ENCODE peak calls at places on chromosome 21, in six cellular contexts. V is IMR-90, E is neuronal stem cell, X is mesendoderm, S is H9, Y is H1. N is an unnamed sample.

GRCh38 chr21:16979574-16979973 is 533.3 kb upstream of the CXADR start:
- DNase-seq in V (no peak), E (no peak), X (no peak), S (no peak), Y (no peak), N (no peak)

GRCh38 chr21:32977216-32977615 is 48.5 kb upstream of the OLIG2 start:
- DNase-seq in V (no peak), E (no peak), X (no peak), S (no peak), Y (no peak), N (no peak)

GRCh38 chr21:43997766-43998742 is 14.1 kb upstream of the TRAPPC10 start:
- DNase-seq in V (no peak), E (no peak), X (no peak), S (no peak), Y (no peak), N (no peak)

GRCh38 chr21:38567577-38568360 is 69.5 kb upstream of the ERG start:
- DNase-seq in V (peak; percentile 6), E (peak; percentile 5), X (peak; percentile 40), S (no peak), Y (no peak), N (peak; percentile 23)

GRCh38 chr21:26072891-26073615 is 97.5 kb downstream of the APP start:
- DNase-seq in V (peak; percentile 87), E (no peak), X (no peak), S (no peak), Y (no peak), N (peak; percentile 85)

GRCh38 chr21:22490044-22490443 is 1491.8 kb downstream of the NCAM2 start:
- DNase-seq in V (no peak), E (no peak), X (no peak), S (no peak), Y (no peak), N (no peak)

GRCh38 chr21:25186278-25186677 is 421.0 kb downstream of the MRPL39 start:
- DNase-seq in V (no peak), E (no peak), X (no peak), S (no peak), Y (no peak), N (no peak)

GRCh38 chr21:18340387-18340942 is 63.1 kb downstream of the TMPRSS15 start:
- DNase-seq in V (no peak), E (no peak), X (no peak), S (no peak), Y (no peak), N (peak; percentile 30)

GRCh38 chr21:33546076-33546475 is 3.2 kb downstream of the SON start:
- DNase-seq in V (no peak), E (no peak), X (no peak), S (no peak), Y (no peak), N (no peak)

GRCh38 chr21:14706712-14707111 is 160.6 kb upstream of the SAMSN1 start:
- DNase-seq in V (no peak), E (no peak), X (no peak), S (no peak), Y (no peak), N (no peak)

GRCh38 chr21:39098696-39099111 is 84.5 kb downstream of the PSMG1 start:
- DNase-seq in V (no peak), E (no peak), X (no peak), S (no peak), Y (no peak), N (no peak)

GRCh38 chr21:21101911-21102310 is 103.7 kb downstream of the NCAM2 start:
- DNase-seq in V (peak; percentile 85), E (peak; percentile 36), X (peak; percentile 79), S (peak; percentile 46), Y (no peak), N (peak; percentile 54)

GRCh38 chr21:17900281-17900989 is 81.3 kb upstream of the C21orf91 start:
- DNase-seq in V (no peak), E (no peak), X (peak; percentile 77), S (peak; percentile 68), Y (peak; percentile 48), N (no peak)

GRCh38 chr21:44300262-44300959 is 558 bp downstream of the PFKL start:
- DNase-seq in V (peak; percentile 19), E (no peak), X (peak; percentile 42), S (no peak), Y (peak; percentile 77), N (peak; percentile 63)

GRCh38 chr21:37367758-37368535 is 1.4 kb downstream of the DYRK1A start:
- DNase-seq in V (peak; percentile 35), E (no peak), X (peak; percentile 69), S (no peak), Y (peak; percentile 61), N (peak; percentile 48)
- H2BK120ac ChIP-seq in V (peak overlapping the region; percentile 70), E (peak overlapping the region; percentile 91), X (peak overlapping the region; percentile 23), S (no peak overlapping the region), Y (no peak overlapping the region), N (peak overlapping the region; percentile 99)

DNA sequence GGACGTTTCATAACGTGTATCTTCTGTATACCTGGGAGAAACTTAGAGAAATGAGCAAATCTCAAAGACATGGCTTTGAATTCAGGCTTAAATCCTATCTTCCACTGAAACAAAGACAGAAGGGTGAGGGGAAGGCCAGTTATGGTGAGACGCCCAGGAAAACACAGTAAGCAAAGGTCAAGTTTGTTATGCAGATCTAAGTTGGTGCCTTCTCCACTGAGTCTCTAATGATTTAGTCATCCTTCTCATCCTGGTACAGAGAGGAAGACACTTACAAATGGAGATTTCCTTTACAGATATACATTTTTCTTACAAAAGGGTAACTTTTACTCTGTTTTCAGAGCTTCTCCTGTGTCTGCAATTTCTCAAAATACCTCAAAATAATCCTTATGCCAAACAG is 64.4 kb downstream of the MAP3K7CL start:
- DNase-seq in V (peak; percentile 39), E (no peak), X (no peak), S (no peak), Y (no peak), N (peak; percentile 65)
- H2AK5ac ChIP-seq in V (peak overlapping the region; percentile 25), E (no peak overlapping the region), X (no peak overlapping the region), S (no peak overlapping the region), Y (no peak overlapping the region), N (no peak overlapping the region)

GRCh38 chr21:42992943-42993712 is 18.8 kb downstream of the PKNOX1 start:
- DNase-seq in V (peak; percentile 57), E (no peak), X (peak; percentile 38), S (no peak), Y (no peak), N (peak; percentile 53)

GRCh38 chr21:42988234-42988965 is 14.0 kb downstream of the PKNOX1 start:
- DNase-seq in V (peak; percentile 82), E (no peak), X (no peak), S (peak; percentile 33), Y (no peak), N (peak; percentile 32)

GRCh38 chr21:42990251-42990650 is 15.9 kb downstream of the PKNOX1 start:
- DNase-seq in V (no peak), E (no peak), X (no peak), S (no peak), Y (no peak), N (no peak)

GRCh38 chr21:42997053-42997452 is 22.7 kb downstream of the PKNOX1 start:
- DNase-seq in V (peak; percentile 99), E (no peak), X (no peak), S (no peak), Y (no peak), N (peak; percentile 97)

DNA sequence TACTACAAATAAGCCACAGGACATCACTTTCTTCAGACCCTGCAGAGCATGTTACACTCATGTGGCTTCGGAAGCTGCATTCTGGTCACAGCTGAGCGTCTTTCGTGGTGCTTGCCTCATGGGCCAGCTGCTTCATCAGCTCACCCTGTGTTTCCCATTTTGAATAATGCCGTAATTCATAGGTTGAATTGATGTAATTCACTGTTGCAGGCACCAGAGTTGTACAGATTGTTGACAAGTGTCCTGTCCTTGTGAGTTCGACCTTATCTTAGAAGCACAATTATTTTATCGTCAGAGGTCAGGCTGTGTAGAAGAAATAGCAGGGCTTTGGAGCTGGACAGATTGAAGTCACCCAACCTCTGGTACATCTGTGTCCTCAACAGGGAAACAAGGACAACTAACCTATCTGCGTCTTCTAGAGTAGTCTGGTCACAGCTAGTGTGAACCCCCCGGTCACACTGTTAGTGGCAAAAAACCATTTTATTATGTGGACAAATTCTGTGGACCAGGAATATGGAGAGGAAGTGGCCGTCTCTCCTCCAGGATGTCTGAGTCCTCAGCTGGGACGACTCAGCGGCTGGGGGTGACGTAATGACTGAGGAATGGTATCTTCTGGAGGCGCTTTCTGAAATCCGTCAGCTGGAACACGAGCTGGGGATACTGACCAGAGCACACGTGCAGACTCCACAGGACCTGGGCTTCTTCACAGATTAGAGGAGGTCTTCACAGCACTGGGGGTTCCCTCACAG is 17.8 kb downstream of the PKNOX1 start:
- DNase-seq in V (peak; percentile 97), E (no peak), X (peak; percentile 86), S (peak; percentile 35), Y (no peak), N (peak; percentile 95)
- H2BK120ac ChIP-seq in V (peak overlapping the region; percentile 99), E (no peak overlapping the region), X (no peak overlapping the region), S (no peak overlapping the region), Y (no peak overlapping the region), N (no peak overlapping the region)

DNA sequence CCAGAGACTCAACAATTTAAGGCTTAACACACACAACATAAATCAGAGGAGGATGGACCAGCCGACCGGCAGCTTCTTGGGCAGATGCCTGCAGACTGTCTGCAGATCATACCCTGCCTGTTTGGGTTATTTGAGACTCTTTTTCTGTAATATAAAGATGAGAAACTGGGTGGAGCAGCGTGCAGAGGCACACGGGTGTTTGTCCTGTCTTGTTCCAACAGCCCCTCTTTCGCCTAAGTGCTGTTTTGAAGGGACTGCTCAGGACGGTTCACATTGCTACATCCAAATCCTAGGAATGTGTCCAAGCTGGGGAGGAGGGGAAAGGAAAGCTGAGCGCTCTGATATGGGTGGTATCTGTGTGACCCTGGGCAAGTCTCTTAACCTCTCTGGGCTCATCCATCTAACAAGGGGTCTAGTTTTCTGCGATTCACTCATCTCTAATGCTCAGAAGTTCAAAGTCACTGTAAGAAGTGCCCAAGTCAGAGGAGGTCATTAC is 149.9 kb downstream of the CLIC6 start:
- DNase-seq in V (peak; percentile 54), E (no peak), X (no peak), S (no peak), Y (no peak), N (no peak)
- H2AK5ac ChIP-seq in V (peak overlapping the region; percentile 80), E (no peak overlapping the region), X (no peak overlapping the region), S (no peak overlapping the region), Y (no peak overlapping the region), N (no peak overlapping the region)

GRCh38 chr21:31731112-31731801 is 661 bp downstream of the SCAF4 start:
- DNase-seq in V (no peak), E (peak; percentile 47), X (peak; percentile 72), S (peak; percentile 36), Y (peak; percentile 71), N (no peak)
- H2BK120ac ChIP-seq in V (no peak overlapping the region), E (no peak overlapping the region), X (peak overlapping the region; percentile 68), S (peak overlapping the region; percentile 12), Y (no peak overlapping the region), N (peak overlapping the region; percentile 86)

GRCh38 chr21:34612056-34612455 is 2.9 kb downstream of the RCAN1 start:
- DNase-seq in V (no peak), E (no peak), X (no peak), S (no peak), Y (no peak), N (no peak)
- H2AK5ac ChIP-seq in V (no peak overlapping the region), E (no peak overlapping the region), X (no peak overlapping the region), S (no peak overlapping the region), Y (no peak overlapping the region), N (no peak overlapping the region)

N was measured in mesenchymal stem cell.